ENCODE peak calls at places on chromosomes 6 and 20, in four cellular contexts. E is mammary epithelial cell, N is endothelial cell of umbilical vein, P is psoas muscle. M is an unnamed sample. For H3K27me3, the result is how much of the 10 kb centered on the place peaks cover.

GRCh38 chr6:106103728-106104109 is 17.6 kb downstream of the PRDM1 start:
- DNase-seq in P (no peak), N (no peak), E (peak), M (no peak)

GRCh38 chr6:53178837-53179432 is 30.3 kb upstream of the GCM1 start:
- DNase-seq in P (no peak), N (no peak), E (no peak), M (no peak)

GRCh38 chr6:168407842-168408241 is 33.1 kb upstream of the SMOC2 start:
- DNase-seq in P (no peak), N (no peak), E (no peak), M (no peak)

GRCh38 chr6:136396908-136397307 is 107.3 kb upstream of the BCLAF1 start:
- DNase-seq in N (no peak), P (no peak), E (no peak), M (no peak)

GRCh38 chr6:53979468-53980067 is 131.7 kb upstream of the MLIP start:
- DNase-seq in N (peak), P (no peak), E (no peak), M (no peak)

GRCh38 chr6:105259912-105260889 is 80.4 kb upstream of the POPDC3 start:
- DNase-seq in P (no peak), E (no peak), N (peak), M (no peak)

GRCh38 chr20:18058661-18059467 is 1.1 kb upstream of the OVOL2 start:
- DNase-seq in P (no peak), E (peak), N (no peak), M (no peak)

GRCh38 chr6:39209360-39209811 is 19.9 kb downstream of the KCNK5 start:
- DNase-seq in P (no peak), E (no peak), N (no peak), M (no peak)

GRCh38 chr6:145898376-145898775 is 65.8 kb downstream of the SHPRH start:
- DNase-seq in E (peak), P (no peak), N (no peak), M (no peak)

GRCh38 chr20:13017235-13017634 is 8.5 kb downstream of the SPTLC3 start:
- DNase-seq in E (peak), P (no peak), N (no peak), M (no peak)

GRCh38 chr6:16136536-16137450 is 7.9 kb downstream of the MYLIP start:
- DNase-seq in P (peak), E (peak), N (peak), M (peak)

GRCh38 chr6:53585208-53585903 is 40.5 kb upstream of the GCLC start:
- DNase-seq in E (no peak), P (no peak), N (no peak), M (no peak)

GRCh38 chr6:95593025-95593424 is 15.7 kb downstream of the MANEA start:
- DNase-seq in N (no peak), P (no peak), E (no peak), M (peak)

DNA sequence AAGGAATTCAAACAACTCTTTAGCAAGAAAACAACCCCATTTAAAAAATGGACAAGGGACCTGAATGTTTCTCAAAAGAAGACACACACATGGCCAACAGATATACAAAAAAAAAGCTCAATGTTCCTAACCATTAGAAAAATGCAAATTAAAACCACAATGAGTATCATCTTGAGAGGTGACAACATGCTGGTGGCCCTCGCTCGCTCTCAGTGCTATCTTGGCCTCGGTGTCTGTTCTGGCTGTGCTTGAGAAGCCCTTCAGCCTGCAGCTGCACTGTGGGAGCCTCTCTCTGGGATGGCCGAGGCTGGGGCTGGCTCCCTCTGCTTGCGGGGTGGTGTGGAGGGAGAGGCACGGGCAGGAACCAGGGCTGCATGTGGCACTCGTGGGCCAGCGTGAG is 13.4 kb downstream of the SPINT4 start:
- DNase-seq in P (no peak), N (no peak), E (no peak), M (no peak)
- H3K4me3 ChIP-seq in P (no peak), N (no peak), E (no peak), M (no peak)

GRCh38 chr6:130385059-130385695 is 19.4 kb downstream of the TMEM200A start:
- DNase-seq in E (no peak), N (no peak), P (no peak), M (no peak)

GRCh38 chr6:130377911-130378310 is 12.1 kb downstream of the TMEM200A start:
- DNase-seq in N (no peak), P (no peak), E (no peak), M (no peak)

GRCh38 chr6:130382872-130383490 is 17.2 kb downstream of the TMEM200A start:
- DNase-seq in P (no peak), N (no peak), E (peak), M (no peak)

GRCh38 chr6:130381012-130381411 is 15.2 kb downstream of the TMEM200A start:
- DNase-seq in E (no peak), P (no peak), N (no peak), M (no peak)

DNA sequence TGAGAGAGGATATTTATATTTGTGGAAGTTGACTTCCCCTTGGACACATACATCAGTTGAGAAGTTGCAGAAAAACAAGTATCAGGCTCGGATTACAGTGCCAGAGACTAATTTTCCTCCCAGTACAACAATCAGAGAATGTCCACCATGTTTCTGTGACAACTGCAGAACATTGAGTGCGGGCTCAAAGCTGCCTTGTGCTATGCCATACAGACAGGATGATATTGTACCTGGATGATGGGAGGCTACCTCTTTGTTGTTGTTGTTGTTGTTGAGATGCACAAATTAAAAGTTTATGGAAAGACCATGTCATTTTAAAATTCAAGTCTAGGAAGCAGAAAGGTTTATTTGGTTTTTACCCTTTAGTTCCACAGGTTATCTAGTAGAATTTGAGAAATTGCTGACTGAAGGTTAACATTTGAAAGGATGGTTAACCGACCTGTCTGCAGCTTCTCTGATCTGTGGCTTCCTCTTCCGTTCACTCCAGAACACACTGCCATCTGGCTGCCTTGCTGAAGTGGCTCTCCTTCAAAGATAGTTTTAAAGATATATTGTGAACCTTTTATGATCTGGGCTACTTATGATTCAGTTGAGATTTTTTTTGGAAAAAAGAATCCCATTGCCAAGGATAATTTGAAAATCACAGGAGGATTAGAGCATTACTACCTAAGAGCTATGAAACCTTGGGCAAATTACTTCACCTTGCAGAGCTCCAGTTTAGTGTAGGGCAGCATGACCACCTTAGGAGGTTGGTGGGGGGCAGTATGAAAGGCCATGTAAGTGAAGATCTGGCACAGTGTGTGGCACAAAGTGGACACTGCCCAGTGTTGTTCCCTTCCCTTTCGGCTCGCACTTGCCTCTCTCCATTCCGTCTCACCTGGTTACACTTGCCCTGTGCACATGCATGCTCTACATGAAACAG is 15.9 kb downstream of the TMEM200A start:
- DNase-seq in P (no peak), N (no peak), E (no peak), M (no peak)
- TF ChIP-seq CTCF in P (no peak), N (no peak), E (no peak), M (no peak)

DNA sequence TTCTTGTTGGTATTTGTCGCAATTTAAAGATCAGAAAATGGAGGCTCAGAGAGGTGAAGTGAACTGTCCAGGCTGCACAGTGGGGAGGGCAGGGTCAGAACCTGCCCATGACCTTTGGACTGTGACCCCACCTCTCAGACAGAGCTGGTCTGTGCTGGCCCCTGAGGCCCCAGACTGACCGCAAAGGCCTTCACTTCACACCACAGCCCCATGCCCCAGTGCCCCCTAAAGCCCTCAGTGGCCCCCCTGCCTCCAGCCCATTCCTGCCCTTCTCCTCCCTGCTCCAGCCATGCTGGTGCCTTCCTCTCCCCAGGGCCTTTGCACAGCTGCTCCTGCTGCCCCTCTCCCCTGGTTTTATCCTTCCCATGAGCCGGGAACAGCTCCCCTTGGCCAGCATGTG is 9.4 kb upstream of the RBBP8NL start:
- DNase-seq in P (no peak), N (no peak), E (no peak), M (no peak)
- H3K27me3 ChIP-seq in P (under half), N (under half), E (under half), M (under half)

GRCh38 chr6:75201901-75202672 is 3.8 kb downstream of the COL12A1 start:
- DNase-seq in E (peak), P (peak), N (peak), M (no peak)
- H3K4me3 ChIP-seq in E (peak), P (peak), N (no peak), M (peak)

GRCh38 chr20:21238400-21238799 is 64.7 kb upstream of the XRN2 start:
- DNase-seq in P (no peak), N (no peak), E (no peak), M (no peak)
- TF ChIP-seq CTCF in P (no peak), N (no peak), E (no peak), M (no peak)

GRCh38 chr20:44746367-44747165 is 901 bp downstream of the KCNK15 start:
- DNase-seq in N (no peak), P (no peak), E (no peak), M (no peak)
- H3K27me3 ChIP-seq in N (under half), P (under half), E (under half), M (under half)

DNA sequence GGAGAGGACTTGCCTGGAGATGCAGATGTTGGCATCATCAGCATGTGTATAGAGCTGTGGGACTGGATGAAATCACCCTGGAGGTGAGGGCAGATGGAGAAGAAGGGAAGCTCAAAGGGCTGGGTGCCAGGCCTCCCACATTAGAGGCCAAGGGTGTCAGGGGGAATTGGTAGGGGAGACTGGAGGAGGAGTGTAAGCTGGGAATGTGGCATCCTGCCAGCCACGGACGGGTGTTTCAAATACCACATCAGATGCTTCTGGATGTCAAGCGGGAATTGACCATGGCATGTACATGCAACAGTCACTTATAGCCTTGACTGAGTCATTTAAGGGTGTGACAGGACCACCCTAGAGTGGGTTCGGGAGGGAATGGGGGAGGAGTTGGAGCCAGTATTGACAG is 9.6 kb downstream of the ERGIC3 start:
- DNase-seq in P (no peak), N (no peak), E (no peak), M (no peak)
- H3K4me3 ChIP-seq in P (no peak), N (no peak), E (no peak), M (no peak)

GRCh38 chr20:1301031-1301529 is 27.9 kb downstream of the SDCBP2 start:
- DNase-seq in N (peak), E (peak), P (no peak), M (no peak)

GRCh38 chr20:1298888-1299511 is 29.9 kb downstream of the SDCBP2 start:
- DNase-seq in P (no peak), E (no peak), N (no peak), M (no peak)

GRCh38 chr20:1300083-1300840 is 28.7 kb downstream of the SDCBP2 start:
- DNase-seq in E (no peak), N (no peak), P (no peak), M (no peak)

GRCh38 chr20:1298166-1298565 is 30.8 kb downstream of the SDCBP2 start:
- DNase-seq in E (no peak), N (no peak), P (no peak), M (no peak)

DNA sequence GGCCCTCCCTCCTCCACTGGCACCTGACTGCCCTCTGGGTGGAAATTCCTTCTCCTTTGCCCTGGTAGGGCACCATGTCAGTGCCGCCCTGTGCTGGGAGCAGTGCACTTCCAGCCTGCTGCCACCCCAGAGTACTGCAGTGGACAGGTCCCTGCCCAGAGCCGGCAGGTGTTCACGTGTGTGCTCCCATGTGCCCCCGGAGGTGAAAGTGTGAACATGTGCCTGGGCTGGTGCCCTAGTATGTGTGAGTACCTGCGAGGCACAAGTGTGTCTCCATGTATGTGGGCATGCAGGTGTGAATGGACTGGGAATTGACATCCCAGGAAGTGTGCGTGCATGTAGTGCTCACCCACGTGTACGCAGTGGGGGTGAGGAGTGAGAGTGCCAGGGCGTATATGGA is 29.4 kb downstream of the SDCBP2 start:
- DNase-seq in P (no peak), E (no peak), N (no peak), M (no peak)
- TF ChIP-seq CTCF in P (no peak), E (no peak), N (no peak), M (no peak)

GRCh38 chr6:11043961-11044711 is at the start of gene ELOVL2:
- DNase-seq in E (no peak), N (peak), P (peak), M (no peak)
- H3K27me3 ChIP-seq in E (under half), N (half or more), P (under half), M (under half)

M was measured in kidney epithelial cell.